ENCODE peak calls at places on chromosomes 13 and 19, in nine cellular contexts. Q is neural crest cell; O is ACHN; P is neural progenitor cell; G is progenitor cell of endocrine pancreas; W is CD4-positive, alpha-beta T cell; Y is AG09309; A is Panc1; I is memory B cell. C is an unnamed sample.

GRCh38 chr19:4709440-4710280 is 14.0 kb downstream of the DPP9 start:
- DNase-seq in W (no peak), G (no peak), I (no peak), Q (no peak), O (no peak), A (no peak), Y (no peak), P (no peak), C (no peak)

GRCh38 chr19:43634877-43635560 is 4.6 kb downstream of the CADM4 start:
- DNase-seq in I (no peak), Q (peak; percentile 65), Y (no peak), A (no peak), W (no peak), O (no peak), G (no peak), P (peak; percentile 86), C (no peak)

GRCh38 chr19:46639356-46640061 is 3.5 kb upstream of the GNG8 start:
- DNase-seq in A (no peak), Q (peak; percentile 25), G (no peak), W (no peak), Y (no peak), O (peak; percentile 9), I (no peak), P (peak; percentile 86), C (peak; percentile 53)

GRCh38 chr13:36788276-36788675 is 30.7 kb upstream of the RFXAP start:
- DNase-seq in O (no peak), P (no peak), W (no peak), Y (peak; percentile 24), G (no peak), Q (no peak), I (no peak), A (no peak), C (no peak)

GRCh38 chr19:14416743-14417214 is 2.4 kb downstream of the DDX39A start:
- DNase-seq in Q (no peak), G (no peak), O (no peak), Y (no peak), P (no peak), I (no peak), A (no peak), W (no peak), C (peak; percentile 79)

GRCh38 chr19:42512743-42513304 is 15.5 kb downstream of the CEACAM1 start:
- DNase-seq in A (no peak), Y (no peak), W (no peak), P (no peak), O (no peak), I (no peak), Q (no peak), G (no peak), C (no peak)

GRCh38 chr19:46574533-46574932 is 26.6 kb upstream of the CALM3 start:
- DNase-seq in P (peak; percentile 9), A (no peak), I (no peak), O (no peak), Q (no peak), W (peak; percentile 27), G (no peak), Y (no peak), C (no peak)

GRCh38 chr19:7415163-7415856 is 66.6 kb downstream of the ARHGEF18 start:
- DNase-seq in O (no peak), W (no peak), G (no peak), Q (no peak), P (no peak), Y (no peak), I (no peak), A (no peak), C (peak; percentile 27)

C was measured in colonic mucosa.